ENCODE peak calls at places on chromosomes 4 and X, in seven cellular contexts. One of them, this sample, is unnamed.

GRCh38 chr4:38030023-38030422 is 69.8 kb downstream of the PTTG2 start:
- DNase-seq in AG09309: no peak
- DNase-seq in SK-N-SH: no peak
- DNase-seq in kidney epithelial cell: no peak
- DNase-seq in cardiac muscle cell: no peak
- DNase-seq in foreskin fibroblast: peak
- DNase-seq in natural killer cell: no peak
- DNase-seq in this sample: no peak

GRCh38 chrX:71253253-71254091 is 468 bp downstream of the ZMYM3 start:
- DNase-seq in natural killer cell: peak
- DNase-seq in kidney epithelial cell: no peak
- DNase-seq in SK-N-SH: peak
- DNase-seq in cardiac muscle cell: peak
- DNase-seq in AG09309: no peak
- DNase-seq in foreskin fibroblast: peak
- DNase-seq in this sample: peak

GRCh38 chr4:99099311-99099710 is 10.7 kb upstream of the ADH5 start:
- DNase-seq in SK-N-SH: no peak
- DNase-seq in foreskin fibroblast: no peak
- DNase-seq in kidney epithelial cell: no peak
- DNase-seq in natural killer cell: no peak
- DNase-seq in cardiac muscle cell: no peak
- DNase-seq in AG09309: no peak
- DNase-seq in this sample: no peak

GRCh38 chrX:16874458-16875095 is 4.4 kb upstream of the RBBP7 start:
- DNase-seq in natural killer cell: no peak
- DNase-seq in foreskin fibroblast: no peak
- DNase-seq in cardiac muscle cell: no peak
- DNase-seq in kidney epithelial cell: no peak
- DNase-seq in SK-N-SH: no peak
- DNase-seq in AG09309: no peak
- DNase-seq in this sample: no peak

GRCh38 chrX:150635952-150636351 is 57.2 kb upstream of the MTMR1 start:
- DNase-seq in AG09309: peak
- DNase-seq in SK-N-SH: no peak
- DNase-seq in natural killer cell: no peak
- DNase-seq in cardiac muscle cell: no peak
- DNase-seq in foreskin fibroblast: peak
- DNase-seq in kidney epithelial cell: peak
- DNase-seq in this sample: no peak

GRCh38 chr4:114146947-114147618 is 167.6 kb upstream of the ARSJ start:
- DNase-seq in cardiac muscle cell: no peak
- DNase-seq in SK-N-SH: no peak
- DNase-seq in foreskin fibroblast: no peak
- DNase-seq in AG09309: no peak
- DNase-seq in natural killer cell: no peak
- DNase-seq in kidney epithelial cell: no peak
- DNase-seq in this sample: no peak

GRCh38 chr4:74473155-74473811 is 28.3 kb downstream of the AREG start:
- DNase-seq in foreskin fibroblast: peak
- DNase-seq in cardiac muscle cell: no peak
- DNase-seq in AG09309: peak
- DNase-seq in kidney epithelial cell: peak
- DNase-seq in SK-N-SH: no peak
- DNase-seq in natural killer cell: no peak
- DNase-seq in this sample: no peak

GRCh38 chrX:40097492-40098263 is at the start of gene BCOR:
- DNase-seq in foreskin fibroblast: peak
- DNase-seq in cardiac muscle cell: peak
- DNase-seq in natural killer cell: peak
- DNase-seq in AG09309: no peak
- DNase-seq in SK-N-SH: peak
- DNase-seq in kidney epithelial cell: no peak
- DNase-seq in this sample: peak

GRCh38 chr4:83340692-83341343 is 6.2 kb upstream of the HPSE start:
- DNase-seq in natural killer cell: no peak
- DNase-seq in kidney epithelial cell: no peak
- DNase-seq in foreskin fibroblast: no peak
- DNase-seq in SK-N-SH: no peak
- DNase-seq in AG09309: no peak
- DNase-seq in cardiac muscle cell: no peak
- DNase-seq in this sample: no peak

GRCh38 chr4:48149971-48150370 is 15.9 kb upstream of the TXK start:
- DNase-seq in kidney epithelial cell: no peak
- DNase-seq in natural killer cell: no peak
- DNase-seq in foreskin fibroblast: no peak
- DNase-seq in AG09309: no peak
- DNase-seq in cardiac muscle cell: no peak
- DNase-seq in SK-N-SH: no peak
- DNase-seq in this sample: no peak

GRCh38 chr4:98583265-98583664 is 75.1 kb downstream of the TSPAN5 start:
- DNase-seq in foreskin fibroblast: no peak
- DNase-seq in cardiac muscle cell: no peak
- DNase-seq in SK-N-SH: no peak
- DNase-seq in AG09309: no peak
- DNase-seq in kidney epithelial cell: no peak
- DNase-seq in natural killer cell: no peak
- DNase-seq in this sample: no peak

GRCh38 chrX:2710496-2710895 is 19.4 kb downstream of the CD99 start:
- DNase-seq in SK-N-SH: no peak
- DNase-seq in cardiac muscle cell: no peak
- DNase-seq in kidney epithelial cell: no peak
- DNase-seq in foreskin fibroblast: no peak
- DNase-seq in natural killer cell: no peak
- DNase-seq in AG09309: no peak
- DNase-seq in this sample: no peak

GRCh38 chr4:139691-140090 is 15.4 kb downstream of the ZNF718 start:
- DNase-seq in cardiac muscle cell: no peak
- DNase-seq in foreskin fibroblast: no peak
- DNase-seq in natural killer cell: no peak
- DNase-seq in SK-N-SH: no peak
- DNase-seq in AG09309: no peak
- DNase-seq in kidney epithelial cell: no peak
- DNase-seq in this sample: no peak

GRCh38 chr4:41281038-41281634 is 24.4 kb downstream of the UCHL1 start:
- DNase-seq in AG09309: peak
- DNase-seq in SK-N-SH: peak
- DNase-seq in natural killer cell: no peak
- DNase-seq in kidney epithelial cell: no peak
- DNase-seq in cardiac muscle cell: peak
- DNase-seq in foreskin fibroblast: peak
- DNase-seq in this sample: no peak

GRCh38 chrX:1534321-1535168 is 2.4 kb downstream of the P2RY8 start:
- DNase-seq in AG09309: no peak
- DNase-seq in kidney epithelial cell: no peak
- DNase-seq in foreskin fibroblast: no peak
- DNase-seq in cardiac muscle cell: no peak
- DNase-seq in SK-N-SH: no peak
- DNase-seq in natural killer cell: peak
- DNase-seq in this sample: peak

DNA sequence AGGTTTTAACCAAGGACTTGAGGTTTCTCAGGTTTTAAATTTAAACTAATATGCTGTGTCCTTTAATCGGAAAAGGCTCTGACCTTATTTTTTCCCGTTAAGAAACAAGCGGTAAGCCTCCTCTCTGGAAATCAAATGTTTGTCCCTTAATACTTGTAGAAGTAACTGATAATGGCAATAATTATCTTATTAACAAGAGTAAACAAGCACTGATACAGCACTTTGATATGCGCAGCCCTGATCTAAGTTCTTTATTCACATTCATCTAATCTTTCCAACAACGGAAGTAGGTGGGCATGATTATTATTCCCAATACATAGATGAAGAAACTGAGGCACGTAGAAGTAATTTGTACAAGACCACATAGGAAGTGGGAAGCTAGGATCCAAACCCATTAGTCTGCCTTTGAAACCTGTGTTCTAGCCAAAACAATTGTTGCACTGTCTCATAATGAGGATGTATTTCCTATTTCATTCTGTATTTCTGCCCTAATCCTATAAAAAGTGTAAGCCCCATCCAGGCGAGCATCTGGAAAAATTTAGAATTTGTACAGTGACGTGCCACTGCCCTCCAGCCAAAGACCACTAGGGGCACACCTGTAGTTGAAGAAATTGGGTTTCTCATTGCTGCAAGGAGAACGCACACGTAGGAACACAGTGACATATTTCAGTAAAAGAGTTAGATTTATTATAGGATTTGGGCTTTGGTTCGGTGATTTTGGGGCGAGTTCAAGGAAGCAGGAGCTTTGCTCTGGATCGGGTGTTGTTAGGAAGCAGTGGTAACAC is 605 bp downstream of the CXorf58 start:
- DNase-seq in foreskin fibroblast: no peak
- DNase-seq in natural killer cell: no peak
- DNase-seq in AG09309: no peak
- DNase-seq in kidney epithelial cell: no peak
- DNase-seq in SK-N-SH: no peak
- DNase-seq in cardiac muscle cell: peak
- DNase-seq in this sample: no peak
- TF ChIP-seq CTCF in foreskin fibroblast: peak
- TF ChIP-seq CTCF in natural killer cell: no peak
- TF ChIP-seq CTCF in AG09309: peak
- TF ChIP-seq CTCF in kidney epithelial cell: peak
- TF ChIP-seq CTCF in SK-N-SH: peak
- TF ChIP-seq CTCF in cardiac muscle cell: peak
- TF ChIP-seq CTCF in this sample: no peak

DNA sequence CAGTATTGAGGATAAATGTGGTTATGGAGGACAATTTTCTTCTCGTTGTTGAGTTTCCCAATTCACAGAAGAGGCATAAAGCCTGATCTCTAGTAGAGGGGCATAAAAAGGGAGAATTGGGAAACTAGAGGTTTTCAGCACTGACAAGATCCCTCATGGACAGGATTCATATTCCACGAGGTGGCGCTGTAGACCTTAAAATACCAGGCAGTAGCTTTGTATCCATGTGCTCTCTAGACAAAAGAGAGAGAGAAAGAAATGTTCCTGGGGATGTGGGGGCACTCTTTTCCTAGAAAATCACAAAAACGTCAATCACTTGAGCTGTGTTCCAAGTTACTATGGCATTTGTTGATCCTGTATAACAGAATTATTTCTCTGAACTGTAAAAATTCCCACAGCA is 128.3 kb downstream of the MAGEE1 start:
- DNase-seq in SK-N-SH: peak
- DNase-seq in natural killer cell: no peak
- DNase-seq in AG09309: no peak
- DNase-seq in kidney epithelial cell: no peak
- DNase-seq in cardiac muscle cell: peak
- DNase-seq in foreskin fibroblast: peak
- DNase-seq in this sample: no peak
- TF ChIP-seq CTCF in SK-N-SH: peak
- TF ChIP-seq CTCF in natural killer cell: no peak
- TF ChIP-seq CTCF in AG09309: no peak
- TF ChIP-seq CTCF in kidney epithelial cell: no peak
- TF ChIP-seq CTCF in cardiac muscle cell: no peak
- TF ChIP-seq CTCF in foreskin fibroblast: no peak
- TF ChIP-seq CTCF in this sample: no peak

GRCh38 chr4:152352645-152353116 is 183.2 kb downstream of the FBXW7 start:
- DNase-seq in natural killer cell: no peak
- DNase-seq in SK-N-SH: peak
- DNase-seq in cardiac muscle cell: peak
- DNase-seq in kidney epithelial cell: peak
- DNase-seq in foreskin fibroblast: peak
- DNase-seq in AG09309: peak
- DNase-seq in this sample: no peak

GRCh38 chr4:152346979-152347378 is 188.9 kb downstream of the FBXW7 start:
- DNase-seq in AG09309: no peak
- DNase-seq in natural killer cell: no peak
- DNase-seq in SK-N-SH: no peak
- DNase-seq in cardiac muscle cell: no peak
- DNase-seq in foreskin fibroblast: no peak
- DNase-seq in kidney epithelial cell: no peak
- DNase-seq in this sample: no peak

GRCh38 chr4:152352215-152352614 is 183.7 kb downstream of the FBXW7 start:
- DNase-seq in AG09309: no peak
- DNase-seq in kidney epithelial cell: no peak
- DNase-seq in SK-N-SH: no peak
- DNase-seq in foreskin fibroblast: no peak
- DNase-seq in natural killer cell: no peak
- DNase-seq in cardiac muscle cell: no peak
- DNase-seq in this sample: no peak

GRCh38 chr4:152351080-152351479 is 184.8 kb downstream of the FBXW7 start:
- DNase-seq in foreskin fibroblast: no peak
- DNase-seq in AG09309: no peak
- DNase-seq in kidney epithelial cell: no peak
- DNase-seq in natural killer cell: no peak
- DNase-seq in cardiac muscle cell: no peak
- DNase-seq in SK-N-SH: no peak
- DNase-seq in this sample: no peak

DNA sequence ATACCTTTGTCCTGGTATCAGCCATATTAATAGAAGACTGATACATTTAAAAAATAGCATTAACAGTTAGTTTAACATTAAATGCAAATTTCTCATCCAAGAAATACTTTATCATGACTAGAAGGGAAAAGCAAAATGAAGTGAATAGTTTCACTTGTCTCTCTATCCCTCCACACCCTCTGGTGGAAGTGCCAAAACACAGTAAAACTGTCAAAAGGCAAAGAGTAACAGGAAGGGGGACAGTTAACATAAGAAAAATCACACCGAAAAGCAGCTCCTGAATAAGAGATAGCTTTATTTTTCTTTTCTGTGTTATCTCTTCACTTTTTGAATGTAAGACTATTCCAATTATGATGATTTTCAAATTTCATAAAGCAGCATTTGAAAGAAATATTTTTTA is 187.2 kb downstream of the FBXW7 start:
- DNase-seq in AG09309: no peak
- DNase-seq in foreskin fibroblast: no peak
- DNase-seq in SK-N-SH: peak
- DNase-seq in natural killer cell: no peak
- DNase-seq in cardiac muscle cell: peak
- DNase-seq in kidney epithelial cell: no peak
- DNase-seq in this sample: no peak
- TF ChIP-seq CTCF in AG09309: peak
- TF ChIP-seq CTCF in foreskin fibroblast: peak
- TF ChIP-seq CTCF in SK-N-SH: peak
- TF ChIP-seq CTCF in natural killer cell: no peak
- TF ChIP-seq CTCF in cardiac muscle cell: peak
- TF ChIP-seq CTCF in kidney epithelial cell: peak
- TF ChIP-seq CTCF in this sample: no peak

GRCh38 chr4:95529941-95530340 is 18.8 kb downstream of the UNC5C start:
- DNase-seq in cardiac muscle cell: no peak
- DNase-seq in kidney epithelial cell: no peak
- DNase-seq in natural killer cell: no peak
- DNase-seq in foreskin fibroblast: no peak
- DNase-seq in SK-N-SH: no peak
- DNase-seq in AG09309: no peak
- DNase-seq in this sample: no peak

GRCh38 chr4:95522682-95523410 is 25.9 kb downstream of the UNC5C start:
- DNase-seq in cardiac muscle cell: no peak
- DNase-seq in natural killer cell: no peak
- DNase-seq in AG09309: no peak
- DNase-seq in foreskin fibroblast: no peak
- DNase-seq in kidney epithelial cell: no peak
- DNase-seq in SK-N-SH: no peak
- DNase-seq in this sample: no peak

GRCh38 chr4:95528388-95528787 is 20.4 kb downstream of the UNC5C start:
- DNase-seq in AG09309: no peak
- DNase-seq in natural killer cell: no peak
- DNase-seq in kidney epithelial cell: no peak
- DNase-seq in cardiac muscle cell: peak
- DNase-seq in foreskin fibroblast: no peak
- DNase-seq in SK-N-SH: no peak
- DNase-seq in this sample: no peak

GRCh38 chr4:95524184-95524583 is 24.6 kb downstream of the UNC5C start:
- DNase-seq in natural killer cell: no peak
- DNase-seq in AG09309: no peak
- DNase-seq in SK-N-SH: peak
- DNase-seq in cardiac muscle cell: no peak
- DNase-seq in foreskin fibroblast: no peak
- DNase-seq in kidney epithelial cell: no peak
- DNase-seq in this sample: no peak

GRCh38 chr4:95524722-95525121 is 24.1 kb downstream of the UNC5C start:
- DNase-seq in SK-N-SH: no peak
- DNase-seq in AG09309: no peak
- DNase-seq in cardiac muscle cell: no peak
- DNase-seq in kidney epithelial cell: no peak
- DNase-seq in foreskin fibroblast: no peak
- DNase-seq in natural killer cell: no peak
- DNase-seq in this sample: no peak
- TF ChIP-seq CTCF in SK-N-SH: no peak
- TF ChIP-seq CTCF in AG09309: no peak
- TF ChIP-seq CTCF in cardiac muscle cell: no peak
- TF ChIP-seq CTCF in kidney epithelial cell: no peak
- TF ChIP-seq CTCF in foreskin fibroblast: no peak
- TF ChIP-seq CTCF in natural killer cell: no peak
- TF ChIP-seq CTCF in this sample: no peak